ENCODE peak calls at places on chromosomes 12 and 14, in six cellular contexts. G is astrocyte of the cerebellum, X is K562, E is colonic mucosa, P is Peyer's patch, D is lower lobe of right lung. S is an unnamed sample.

GRCh38 chr14:91418387-91419043 is 895 bp upstream of the CCDC88C start:
- DNase-seq in G (no peak), X (peak), E (peak), P (peak), D (peak), S (peak)

GRCh38 chr12:116415408-116416108 is 138.1 kb upstream of the MED13L start:
- DNase-seq in G (no peak), X (no peak), E (no peak), P (no peak), D (no peak), S (no peak)

GRCh38 chr12:117025481-117026151 is 73.6 kb downstream of the TESC start:
- DNase-seq in G (peak), X (peak), E (peak), P (peak), D (peak), S (peak)

GRCh38 chr14:104930526-104931322 is 6.0 kb downstream of the PLD4 start:
- DNase-seq in G (no peak), X (no peak), E (no peak), P (peak), D (no peak), S (no peak)

GRCh38 chr12:26276709-26277108 is 81.3 kb downstream of the SSPN start:
- DNase-seq in G (no peak), X (no peak), E (no peak), P (no peak), D (no peak), S (no peak)

GRCh38 chr12:108373111-108373510 is 34.0 kb upstream of the CMKLR1 start:
- DNase-seq in G (no peak), X (peak), E (no peak), P (no peak), D (no peak), S (no peak)

GRCh38 chr14:89114109-89114508 is 289.7 kb downstream of the TTC8 start:
- DNase-seq in G (no peak), X (no peak), E (no peak), P (no peak), D (no peak), S (no peak)

GRCh38 chr12:65306603-65307501 is 28.4 kb downstream of the MSRB3 start:
- DNase-seq in G (no peak), X (no peak), E (peak), P (no peak), D (peak), S (peak)

GRCh38 chr12:124398578-124399227 is 103.8 kb downstream of the RFLNA start:
- DNase-seq in G (no peak), X (no peak), E (peak), P (no peak), D (no peak), S (no peak)

GRCh38 chr14:101121399-101122113 is 218.0 kb upstream of the RTL1 start:
- DNase-seq in G (no peak), X (no peak), E (peak), P (peak), D (no peak), S (no peak)

GRCh38 chr12:105329926-105330282 is 587 bp upstream of the C12orf75 start:
- DNase-seq in G (no peak), X (no peak), E (no peak), P (no peak), D (no peak), S (no peak)

GRCh38 chr12:40185303-40185693 is 39.5 kb upstream of the LRRK2 start:
- DNase-seq in G (no peak), X (no peak), E (no peak), P (no peak), D (no peak), S (no peak)

GRCh38 chr12:68932123-68932700 is 759 bp downstream of the CPM start:
- DNase-seq in G (no peak), X (no peak), E (peak), P (no peak), D (no peak), S (no peak)

GRCh38 chr12:96414637-96415036 is 14.4 kb upstream of the CDK17 start:
- DNase-seq in G (no peak), X (no peak), E (no peak), P (no peak), D (no peak), S (no peak)

GRCh38 chr12:106773945-106774807 is at the start of gene RIC8B:
- DNase-seq in G (peak), X (peak), E (peak), P (peak), D (peak), S (peak)
- TF ChIP-seq CTCF in G (no peak), X (peak), E (no peak), P (no peak), D (no peak), S (no peak)

GRCh38 chr14:60642790-60643397 is 6.4 kb downstream of the SIX1 start:
- DNase-seq in G (no peak), X (no peak), E (no peak), P (peak), D (no peak), S (no peak)

GRCh38 chr14:60642270-60642789 is 6.9 kb downstream of the SIX1 start:
- DNase-seq in G (no peak), X (no peak), E (no peak), P (peak), D (no peak), S (peak)

GRCh38 chr14:60643443-60644402 is 5.6 kb downstream of the SIX1 start:
- DNase-seq in G (no peak), X (no peak), E (no peak), P (no peak), D (no peak), S (peak)

GRCh38 chr14:60640859-60641721 is 8.2 kb downstream of the SIX1 start:
- DNase-seq in G (no peak), X (no peak), E (no peak), P (no peak), D (no peak), S (no peak)

DNA sequence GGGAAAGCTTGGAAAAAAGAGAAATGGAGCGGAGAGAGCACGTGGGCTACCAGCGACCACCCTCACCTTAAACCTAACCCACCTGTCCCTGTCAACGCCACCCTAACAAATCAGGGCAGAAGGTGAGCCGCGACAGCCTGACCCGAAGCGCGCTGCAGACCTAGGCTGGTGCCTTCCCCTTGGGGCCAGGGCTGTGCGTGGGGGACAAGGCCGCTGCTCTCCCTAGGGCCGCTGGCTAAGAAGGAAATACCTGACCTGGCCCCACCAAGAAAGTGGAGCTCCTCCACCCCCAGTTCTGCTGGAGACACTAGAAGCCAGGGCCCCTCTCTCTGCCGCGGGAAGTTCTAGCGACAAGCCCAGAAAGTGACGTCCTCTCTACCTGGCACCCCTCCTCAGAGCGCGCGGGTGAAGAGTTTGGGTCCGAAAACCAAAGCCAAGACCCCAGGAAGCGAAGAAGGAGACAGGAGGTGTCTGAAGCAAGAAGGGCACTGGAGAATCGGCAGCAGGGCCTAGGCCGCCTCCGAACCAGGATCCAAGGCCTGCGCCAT is 7.5 kb downstream of the SIX1 start:
- DNase-seq in G (no peak), X (no peak), E (no peak), P (no peak), D (no peak), S (no peak)
- H3K4me3 ChIP-seq in G (no peak), X (no peak), E (no peak), P (no peak), D (no peak), S (no peak)

GRCh38 chr12:88153959-88154358 is 11.9 kb downstream of the TMTC3 start:
- DNase-seq in G (peak), X (no peak), E (no peak), P (no peak), D (no peak), S (peak)
- TF ChIP-seq CTCF in G (no peak), X (no peak), E (peak), P (no peak), D (peak), S (peak)

GRCh38 chr12:55715169-55715764 is 579 bp upstream of the BLOC1S1 start:
- DNase-seq in G (no peak), X (no peak), E (no peak), P (no peak), D (no peak), S (no peak)
- H3K4me3 ChIP-seq in G (peak), X (peak), E (peak), P (peak), D (peak), S (peak)